ENCODE peak calls at places on chromosomes 12 and 14, in six cellular contexts. L is IMR-90, U is neuronal stem cell, R is H1, Y is mesendoderm, K is mesenchymal stem cell. J is an unnamed sample.

GRCh38 chr12:111101003-111101402 is 180.6 kb upstream of the MYL2 start:
- DNase-seq in L (no peak), U (no peak), R (no peak), Y (no peak), K (no peak), J (no peak)

GRCh38 chr12:24366514-24366913 is 417.0 kb upstream of the SOX5 start:
- DNase-seq in L (no peak), U (no peak), R (no peak), Y (no peak), K (no peak), J (no peak)

GRCh38 chr14:53140585-53140984 is 12.5 kb downstream of the DDHD1 start:
- DNase-seq in L (no peak), U (no peak), R (no peak), Y (no peak), K (no peak), J (no peak)

GRCh38 chr14:78005325-78005724 is 164.8 kb upstream of the NRXN3 start:
- DNase-seq in L (no peak), U (no peak), R (no peak), Y (no peak), K (no peak), J (no peak)

GRCh38 chr14:56816575-56817391 is 6.5 kb upstream of the OTX2 start:
- DNase-seq in L (no peak), U (no peak), R (peak; percentile 77), Y (peak; percentile 71), K (no peak), J (peak; percentile 64)

GRCh38 chr14:65071544-65071943 is 30.8 kb downstream of the MAX start:
- DNase-seq in L (no peak), U (no peak), R (no peak), Y (no peak), K (no peak), J (no peak)

GRCh38 chr14:76772300-76773187 is 11.3 kb downstream of the VASH1 start:
- DNase-seq in L (peak; percentile 61), U (no peak), R (peak; percentile 49), Y (peak; percentile 95), K (peak; percentile 95), J (peak; percentile 78)

GRCh38 chr12:64616221-64616620 is 5.9 kb downstream of the RASSF3 start:
- DNase-seq in L (peak; percentile 17), U (no peak), R (no peak), Y (no peak), K (no peak), J (no peak)

GRCh38 chr12:10855807-10856206 is 6.5 kb upstream of the PRR4 start:
- DNase-seq in L (no peak), U (no peak), R (no peak), Y (no peak), K (no peak), J (no peak)

GRCh38 chr12:132416121-132416673 is 73.8 kb upstream of the FBRSL1 start:
- DNase-seq in L (no peak), U (no peak), R (no peak), Y (no peak), K (no peak), J (no peak)

GRCh38 chr12:104498211-104498801 is 41.6 kb downstream of the CHST11 start:
- DNase-seq in L (no peak), U (no peak), R (no peak), Y (no peak), K (no peak), J (no peak)

GRCh38 chr14:34857689-34858449 is 17.3 kb downstream of the BAZ1A start:
- DNase-seq in L (no peak), U (no peak), R (no peak), Y (no peak), K (no peak), J (no peak)

GRCh38 chr14:24414077-24414476 is 15.3 kb downstream of the NYNRIN start:
- DNase-seq in L (no peak), U (no peak), R (no peak), Y (no peak), K (no peak), J (no peak)

GRCh38 chr12:121513464-121514183 is 67.2 kb downstream of the KDM2B start:
- DNase-seq in L (no peak), U (no peak), R (peak; percentile 78), Y (peak; percentile 85), K (no peak), J (peak; percentile 94)

GRCh38 chr14:76986261-76986565 is 42.3 kb downstream of the IRF2BPL start:
- DNase-seq in L (no peak), U (no peak), R (no peak), Y (peak; percentile 81), K (no peak), J (no peak)

GRCh38 chr12:12913626-12914388 is 22.4 kb downstream of the GPRC5A start:
- DNase-seq in L (no peak), U (no peak), R (no peak), Y (no peak), K (no peak), J (no peak)

GRCh38 chr12:110585231-110585799 is 2.2 kb upstream of the PPTC7 start:
- DNase-seq in L (peak; percentile 32), U (no peak), R (no peak), Y (peak; percentile 26), K (peak; percentile 34), J (no peak)

GRCh38 chr12:25775968-25776367 is 182.5 kb upstream of the RASSF8 start:
- DNase-seq in L (peak; percentile 31), U (no peak), R (no peak), Y (peak; percentile 87), K (peak; percentile 46), J (no peak)

GRCh38 chr14:72614365-72614764 is 279.5 kb downstream of the DPF3 start:
- DNase-seq in L (no peak), U (no peak), R (peak; percentile 33), Y (no peak), K (no peak), J (no peak)
- H2AK5ac ChIP-seq in L (peak overlapping the region; percentile 92), U (no peak overlapping the region), R (no peak overlapping the region), Y (no peak overlapping the region), K (peak overlapping the region; percentile 88), J (no peak overlapping the region)

GRCh38 chr12:777550-778047 is 25.2 kb downstream of the WNK1 start:
- DNase-seq in L (no peak), U (no peak), R (no peak), Y (no peak), K (no peak), J (no peak)
- H3K4me1 ChIP-seq in L (peaks cover 8% of the 10 kb centered on the region), U (peaks cover 3% of the 10 kb centered on the region), R (no peaks in the 10 kb centered on the region), Y (peaks cover 5% of the 10 kb centered on the region), K (peaks cover 10% of the 10 kb centered on the region), J (no peaks in the 10 kb centered on the region)

GRCh38 chr14:92511472-92512247 is 1.9 kb upstream of the RIN3 start:
- DNase-seq in L (peak; percentile 95), U (no peak), R (no peak), Y (peak; percentile 93), K (peak; percentile 98), J (no peak)

GRCh38 chr14:92510972-92511371 is 2.6 kb upstream of the RIN3 start:
- DNase-seq in L (no peak), U (no peak), R (no peak), Y (peak; percentile 82), K (no peak), J (peak; percentile 72)

GRCh38 chr14:92513966-92514843 is 624 bp downstream of the RIN3 start:
- DNase-seq in L (peak; percentile 22), U (no peak), R (peak; percentile 61), Y (peak; percentile 22), K (peak; percentile 54), J (peak; percentile 50)

GRCh38 chr14:92513204-92513965 is at the start of gene RIN3:
- DNase-seq in L (peak; percentile 65), U (peak; percentile 31), R (peak; percentile 72), Y (peak; percentile 81), K (peak; percentile 82), J (peak; percentile 72)

GRCh38 chr14:92512807-92513203 is 776 bp upstream of the RIN3 start:
- DNase-seq in L (no peak), U (no peak), R (no peak), Y (no peak), K (peak; percentile 14), J (no peak)
- H2AK5ac ChIP-seq in L (peak overlapping the region; percentile 41), U (no peak overlapping the region), R (no peak overlapping the region), Y (no peak overlapping the region), K (peak overlapping the region; percentile 42), J (no peak overlapping the region)

GRCh38 chr14:68798621-68799020 is 5.8 kb upstream of the ZFP36L1 start:
- DNase-seq in L (no peak), U (no peak), R (no peak), Y (no peak), K (no peak), J (no peak)

GRCh38 chr14:68796418-68797101 is 3.7 kb upstream of the ZFP36L1 start:
- DNase-seq in L (no peak), U (no peak), R (peak; percentile 60), Y (peak; percentile 65), K (peak; percentile 71), J (no peak)

GRCh38 chr14:68795602-68796417 is 2.9 kb upstream of the ZFP36L1 start:
- DNase-seq in L (peak; percentile 79), U (no peak), R (peak; percentile 86), Y (peak; percentile 97), K (peak; percentile 92), J (peak; percentile 91)

GRCh38 chr14:68794856-68795601 is 2.2 kb upstream of the ZFP36L1 start:
- DNase-seq in L (peak; percentile 95), U (no peak), R (no peak), Y (peak; percentile 78), K (peak; percentile 95), J (no peak)

DNA sequence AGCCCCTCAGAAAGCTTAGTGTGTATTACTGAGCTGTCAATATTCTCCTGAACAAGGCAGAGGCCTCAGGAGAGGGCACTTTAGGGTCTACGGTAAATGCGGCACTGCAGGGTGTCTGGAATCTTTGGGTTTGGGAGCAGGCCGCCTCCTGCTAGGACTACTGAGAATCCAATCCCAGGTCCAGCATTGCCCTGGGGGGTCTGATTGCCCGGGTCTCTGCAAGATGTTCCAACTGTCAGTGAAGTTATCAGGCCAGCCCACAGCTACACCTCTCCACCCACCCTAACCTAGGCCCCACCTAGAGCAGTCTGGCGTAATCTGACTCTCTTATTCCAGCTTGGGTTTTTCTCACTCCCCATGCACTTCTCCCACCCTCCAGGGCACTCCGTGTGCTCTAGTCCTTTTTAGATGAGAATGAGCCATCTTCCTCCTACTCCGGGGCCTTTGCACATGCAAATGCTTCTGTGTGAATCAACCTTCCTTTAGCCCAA is 4.4 kb upstream of the ZFP36L1 start:
- DNase-seq in L (no peak), U (no peak), R (peak; percentile 79), Y (peak; percentile 89), K (no peak), J (peak; percentile 89)
- H3K4me1 ChIP-seq in L (peaks cover 16% of the 10 kb centered on the region), U (peaks cover 14% of the 10 kb centered on the region), R (peaks cover 7% of the 10 kb centered on the region), Y (peaks cover 5% of the 10 kb centered on the region), K (peaks cover 10% of the 10 kb centered on the region), J (peaks cover 3% of the 10 kb centered on the region)

GRCh38 chr12:6271281-6271680 is 39.2 kb upstream of the PLEKHG6 start:
- DNase-seq in L (no peak), U (no peak), R (no peak), Y (no peak), K (no peak), J (no peak)
- H2AK5ac ChIP-seq in L (no peak overlapping the region), U (no peak overlapping the region), R (no peak overlapping the region), Y (no peak overlapping the region), K (no peak overlapping the region), J (no peak overlapping the region)

GRCh38 chr12:62605972-62606371 is 139.3 kb downstream of the MON2 start:
- DNase-seq in L (no peak), U (no peak), R (no peak), Y (no peak), K (no peak), J (no peak)
- H3K4me1 ChIP-seq in L (no peaks in the 10 kb centered on the region), U (peaks cover 2% of the 10 kb centered on the region), R (peaks cover 2% of the 10 kb centered on the region), Y (peaks cover 5% of the 10 kb centered on the region), K (peaks cover 2% of the 10 kb centered on the region), J (no peaks in the 10 kb centered on the region)